ENCODE peak calls at places on chromosomes 12 and 14, in seven cellular contexts. V is osteoblast, W is upper lobe of right lung, B is sigmoid colon, K is thoracic aorta, X is neural crest cell, N is breast epithelium. Z is an unnamed sample.

GRCh38 chr14:63632932-63633514 is 8.6 kb downstream of the WDR89 start:
- DNase-seq in X (no peak), N (no peak), W (no peak), K (no peak), V (no peak), B (no peak), Z (no peak)

GRCh38 chr12:89882051-89882450 is 173.4 kb upstream of the ATP2B1 start:
- DNase-seq in X (no peak), K (no peak), N (no peak), B (no peak), W (no peak), V (peak), Z (no peak)

GRCh38 chr14:64410084-64410774 is 22.1 kb downstream of the MTHFD1 start:
- DNase-seq in X (no peak), V (no peak), K (no peak), B (no peak), W (no peak), N (no peak), Z (no peak)

GRCh38 chr12:19893514-19893913 is 454.2 kb downstream of the AEBP2 start:
- DNase-seq in N (no peak), X (no peak), B (no peak), K (no peak), V (no peak), W (no peak), Z (no peak)

GRCh38 chr12:81992461-81992860 is 233.3 kb upstream of the PPFIA2 start:
- DNase-seq in N (no peak), K (no peak), B (no peak), X (no peak), V (no peak), W (no peak), Z (no peak)

GRCh38 chr14:81710232-81710845 is 176.7 kb upstream of the SEL1L start:
- DNase-seq in B (no peak), V (no peak), X (peak), W (no peak), K (no peak), N (no peak), Z (no peak)

GRCh38 chr12:64531665-64532334 is 78.5 kb upstream of the RASSF3 start:
- DNase-seq in X (no peak), N (no peak), K (no peak), W (no peak), B (no peak), V (no peak), Z (no peak)

GRCh38 chr14:89125216-89125615 is 291.8 kb downstream of the FOXN3 start:
- DNase-seq in W (no peak), X (no peak), N (no peak), K (no peak), V (peak), B (no peak), Z (no peak)

GRCh38 chr14:22545842-22546721 is 42.9 kb downstream of the DAD1 start:
- DNase-seq in N (no peak), V (peak), K (no peak), W (no peak), B (no peak), X (no peak), Z (no peak)

GRCh38 chr14:52286659-52287649 is 19.5 kb downstream of the PTGDR start:
- DNase-seq in W (no peak), V (peak), K (no peak), N (no peak), B (no peak), X (no peak), Z (no peak)

GRCh38 chr12:102990419-102990818 is 32.9 kb downstream of the ASCL1 start:
- DNase-seq in K (no peak), X (no peak), B (no peak), W (no peak), N (no peak), V (no peak), Z (no peak)

GRCh38 chr14:95134304-95134933 is 22.9 kb downstream of the DICER1 start:
- DNase-seq in N (no peak), B (no peak), K (no peak), X (no peak), V (no peak), W (no peak), Z (no peak)

GRCh38 chr14:40164083-40164482 is 731.9 kb upstream of the FBXO33 start:
- DNase-seq in V (no peak), X (no peak), K (no peak), B (no peak), W (no peak), N (no peak), Z (no peak)

GRCh38 chr14:99751539-99752485 is 41.4 kb upstream of the EML1 start:
- DNase-seq in W (no peak), X (no peak), N (no peak), B (no peak), V (peak), K (no peak), Z (no peak)

GRCh38 chr12:60345442-60345841 is 749.6 kb downstream of the SLC16A7 start:
- DNase-seq in W (no peak), V (no peak), K (no peak), B (no peak), N (no peak), X (no peak), Z (no peak)

GRCh38 chr12:32895688-32896437 is 714 bp downstream of the PKP2 start:
- DNase-seq in W (no peak), B (no peak), X (no peak), V (peak), N (no peak), K (no peak), Z (no peak)

GRCh38 chr12:76529226-76529918 is 30.2 kb downstream of the OSBPL8 start:
- DNase-seq in W (no peak), V (peak), N (no peak), B (no peak), X (no peak), K (no peak), Z (no peak)
- TF ChIP-seq CTCF in W (no peak), V (no peak), N (no peak), B (no peak), X (no peak), K (no peak), Z (no peak)

GRCh38 chr12:67728296-67728666 is 79.7 kb downstream of the DYRK2 start:
- DNase-seq in B (no peak), N (no peak), W (no peak), K (no peak), V (no peak), X (no peak), Z (no peak)
- TF ChIP-seq CTCF in B (no peak), N (no peak), W (no peak), K (no peak), V (no peak), X (no peak), Z (no peak)

DNA sequence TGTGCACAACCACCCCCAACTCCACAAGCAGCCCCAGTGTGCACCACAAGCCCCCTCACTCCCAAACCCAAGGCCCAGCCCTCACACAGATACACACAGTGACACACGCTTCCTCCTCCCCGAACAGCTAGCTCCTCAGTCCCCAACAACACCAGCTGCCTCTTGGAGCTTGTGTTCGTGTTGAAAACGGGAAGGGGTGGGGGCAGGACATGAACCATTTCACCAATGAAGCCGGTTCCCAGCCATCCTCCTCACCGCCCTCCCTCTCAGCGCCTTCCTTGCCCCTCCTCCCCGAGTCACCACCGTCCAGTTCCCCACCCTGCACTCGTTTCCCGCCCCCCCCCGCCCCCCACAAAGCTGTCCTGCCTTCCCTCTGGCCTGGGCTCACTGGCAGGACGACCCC is 349 bp upstream of the GPR162 start:
- DNase-seq in N (no peak), K (no peak), V (peak), B (peak), X (no peak), W (peak), Z (no peak)
- TF ChIP-seq CTCF in N (no peak), K (no peak), V (no peak), B (no peak), X (no peak), W (no peak), Z (no peak)

GRCh38 chr12:15601210-15601800 is 187.9 kb downstream of the EPS8 start:
- DNase-seq in W (no peak), N (no peak), B (no peak), V (peak), K (no peak), X (no peak), Z (no peak)
- TF ChIP-seq CTCF in W (no peak), N (no peak), B (no peak), V (no peak), K (no peak), X (no peak), Z (no peak)

DNA sequence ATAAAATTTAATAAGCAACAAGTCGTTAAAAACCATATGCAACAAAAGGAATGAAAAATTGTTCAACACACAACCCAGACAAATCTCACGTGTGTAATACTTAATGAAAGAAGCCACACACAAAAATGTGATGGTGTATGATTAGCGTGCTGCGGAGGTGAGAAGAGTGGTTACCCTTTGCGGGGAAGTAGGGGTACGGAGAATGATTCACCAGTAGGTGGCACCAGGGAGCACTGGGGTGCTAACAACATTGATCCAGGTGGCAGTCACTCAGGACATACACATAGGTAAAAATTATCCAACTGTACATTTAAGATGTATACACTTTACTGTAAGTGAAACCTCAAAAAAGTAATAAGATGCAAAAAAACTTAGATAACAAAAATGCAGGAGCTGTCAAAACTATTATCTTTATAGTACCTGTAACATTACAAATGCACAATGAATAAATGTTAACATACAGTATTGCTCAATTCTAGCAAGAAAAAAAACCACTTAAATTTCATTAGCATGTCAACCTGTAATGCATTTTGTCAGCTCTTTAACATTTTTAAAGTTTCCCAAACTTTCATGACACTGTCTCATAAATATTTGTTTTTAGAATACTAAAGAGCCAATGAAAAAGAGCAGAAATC is 46.8 kb downstream of the TMCC3 start:
- DNase-seq in X (no peak), V (no peak), N (no peak), B (no peak), W (no peak), K (no peak), Z (peak)
- TF ChIP-seq CTCF in X (peak), V (peak), N (no peak), B (no peak), W (peak), K (peak), Z (peak)

GRCh38 chr14:50103558-50103957 is 12.8 kb downstream of the VCPKMT start:
- DNase-seq in W (no peak), K (no peak), X (no peak), N (no peak), B (no peak), V (no peak), Z (no peak)
- TF ChIP-seq CTCF in W (no peak), K (no peak), X (no peak), N (no peak), B (no peak), V (no peak), Z (no peak)

DNA sequence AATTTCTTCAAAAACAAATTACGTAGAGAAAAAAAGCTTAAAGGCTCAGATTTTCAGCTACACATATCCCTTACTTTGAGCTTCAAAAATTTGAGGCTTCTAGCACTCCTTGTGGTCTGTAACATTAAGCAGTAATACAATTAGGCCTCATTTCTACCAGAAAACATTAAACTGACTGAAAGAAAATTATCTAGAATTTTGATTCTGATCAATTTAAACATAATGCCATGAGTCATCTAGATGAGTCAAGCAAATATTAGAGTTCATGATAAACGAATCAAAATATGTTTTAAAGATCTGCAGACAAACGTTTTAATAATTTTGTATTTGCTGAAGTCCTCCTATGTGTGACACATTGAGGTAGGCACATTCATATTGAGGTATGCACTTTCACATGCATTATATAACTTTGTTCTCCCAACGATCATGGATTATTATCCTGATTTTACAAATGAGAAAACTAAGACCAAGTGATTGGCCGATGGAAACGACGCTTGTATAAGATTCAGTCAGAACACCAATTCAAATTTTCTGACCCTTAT is 4.3 kb downstream of the OSBPL8 start:
- DNase-seq in N (no peak), X (no peak), B (no peak), W (no peak), K (no peak), V (peak), Z (no peak)
- TF ChIP-seq CTCF in N (no peak), X (no peak), B (no peak), W (no peak), K (no peak), V (peak), Z (no peak)

Z was measured in activated B cell treated with CpG ODN at 0.5 μM for 24 hours.